ENCODE peak calls at places on chromosome 13, in five cellular contexts. Y is H9, P is A549, S is foreskin keratinocyte, F is osteocyte. V is an unnamed sample.

GRCh38 chr13:50006426-50007135 is 8.7 kb upstream of the KCNRG start:
- DNase-seq in S (no peak), F (no peak), Y (no peak), P (no peak), V (no peak)

GRCh38 chr13:41883147-41883546 is 77.8 kb downstream of the VWA8 start:
- DNase-seq in P (no peak), S (no peak), F (no peak), Y (no peak), V (no peak)

GRCh38 chr13:95087746-95088305 is 213.4 kb downstream of the ABCC4 start:
- DNase-seq in F (no peak), Y (no peak), S (peak; percentile 23), P (peak; percentile 44), V (no peak)

GRCh38 chr13:44379885-44380284 is 6.3 kb downstream of the SERP2 start:
- DNase-seq in Y (no peak), S (peak; percentile 16), F (no peak), P (no peak), V (no peak)

GRCh38 chr13:27593267-27593666 is 27.1 kb downstream of the LNX2 start:
- DNase-seq in Y (no peak), F (no peak), P (no peak), S (no peak), V (no peak)

GRCh38 chr13:52454459-52454824 is 836 bp upstream of the CKAP2 start:
- DNase-seq in Y (peak; percentile 27), F (no peak), S (peak; percentile 75), P (peak; percentile 4), V (no peak)

GRCh38 chr13:97194473-97194872 is 27.7 kb upstream of the MBNL2 start:
- DNase-seq in F (no peak), Y (no peak), S (peak; percentile 78), P (no peak), V (no peak)

GRCh38 chr13:19888799-19889198 is 25.4 kb upstream of the ZMYM5 start:
- DNase-seq in F (no peak), S (no peak), Y (no peak), P (no peak), V (no peak)

GRCh38 chr13:60369242-60369641 is 27.8 kb upstream of the TDRD3 start:
- DNase-seq in S (no peak), P (no peak), Y (no peak), F (no peak), V (no peak)

GRCh38 chr13:50893211-50893852 is 16.3 kb upstream of the RNASEH2B start:
- DNase-seq in F (no peak), S (no peak), P (no peak), Y (no peak), V (no peak)

GRCh38 chr13:110306340-110306959 is 507 bp downstream of the COL4A1 start:
- DNase-seq in S (no peak), P (no peak), Y (peak; percentile 43), F (no peak), V (no peak)

GRCh38 chr13:96816261-96816660 is 178.0 kb downstream of the OXGR1 start:
- DNase-seq in P (no peak), F (no peak), Y (no peak), S (no peak), V (no peak)

GRCh38 chr13:100941811-100942361 is 267.3 kb upstream of the TMTC4 start:
- DNase-seq in P (no peak), S (no peak), Y (no peak), F (no peak), V (no peak)

GRCh38 chr13:96792736-96793444 is 201.4 kb downstream of the OXGR1 start:
- DNase-seq in S (no peak), P (no peak), F (no peak), Y (no peak), V (no peak)

GRCh38 chr13:44243198-44243852 is 130.3 kb upstream of the SERP2 start:
- DNase-seq in P (peak; percentile 66), F (no peak), S (no peak), Y (peak; percentile 82), V (no peak)

GRCh38 chr13:73000027-73000674 is 58.7 kb upstream of the KLF5 start:
- DNase-seq in S (peak; percentile 14), P (no peak), Y (no peak), F (no peak), V (no peak)

GRCh38 chr13:44231786-44232516 is 141.7 kb upstream of the SERP2 start:
- DNase-seq in P (peak; percentile 96), S (peak; percentile 95), Y (peak; percentile 89), F (no peak), V (no peak)

GRCh38 chr13:50909605-50910482 is at the start of gene RNASEH2B:
- DNase-seq in F (peak; percentile 87), Y (peak; percentile 78), P (peak; percentile 70), S (peak; percentile 15), V (peak; percentile 77)

GRCh38 chr13:105543742-105544141 is 991.7 kb downstream of the EFNB2 start:
- DNase-seq in Y (no peak), P (no peak), S (no peak), F (no peak), V (no peak)

GRCh38 chr13:34779171-34779570 is 162.9 kb upstream of the NBEA start:
- DNase-seq in S (no peak), Y (no peak), P (peak; percentile 20), F (no peak), V (no peak)

GRCh38 chr13:86856996-86857395 is 814.2 kb upstream of the SLITRK5 start:
- DNase-seq in F (no peak), Y (peak; percentile 43), S (peak; percentile 27), P (no peak), V (no peak)

GRCh38 chr13:21203132-21203531 is 26.7 kb downstream of the MRPL57 start:
- DNase-seq in P (no peak), Y (no peak), F (no peak), S (no peak), V (no peak)

GRCh38 chr13:43737524-43737923 is 49.2 kb downstream of the ENOX1 start:
- DNase-seq in P (no peak), Y (no peak), F (no peak), S (no peak), V (no peak)

GRCh38 chr13:48819376-48819775 is 156.3 kb upstream of the FNDC3A start:
- DNase-seq in P (no peak), Y (no peak), S (no peak), F (no peak), V (no peak)

GRCh38 chr13:70310720-70311119 is 202.5 kb upstream of the KLHL1 start:
- DNase-seq in F (no peak), S (peak; percentile 1), Y (no peak), P (peak; percentile 23), V (no peak)

DNA sequence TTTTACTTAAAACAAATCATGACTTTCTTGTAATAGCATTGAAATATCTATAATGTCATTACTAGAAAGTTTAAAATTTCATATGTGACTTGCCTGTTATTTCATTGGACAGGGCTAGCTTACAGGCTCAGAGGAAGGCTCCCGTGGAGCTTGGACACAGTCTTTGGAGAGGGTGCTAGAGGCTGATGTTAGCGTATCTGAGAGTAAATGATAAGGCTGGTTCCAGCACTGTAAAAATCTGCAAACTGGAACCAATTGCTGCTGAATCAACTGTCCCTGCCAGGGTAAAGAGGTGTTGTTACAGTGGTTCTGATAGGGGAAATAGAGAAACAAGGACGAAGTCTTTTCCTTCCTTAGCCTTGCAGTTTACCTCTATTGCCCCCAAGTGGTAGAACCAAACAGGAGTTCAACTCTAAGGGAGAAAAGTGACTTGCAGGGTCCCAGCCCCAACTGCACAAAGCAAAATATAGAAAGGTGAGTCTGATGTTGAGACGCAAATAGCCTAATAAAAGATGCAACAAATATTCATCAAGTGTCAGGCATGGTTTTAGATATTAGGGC is 901.7 kb downstream of the DIAPH3 start:
- DNase-seq in F (no peak), Y (peak; percentile 30), P (peak; percentile 4), S (no peak), V (no peak)
- TF ChIP-seq CTCF in F (peak; percentile 41), Y (peak; percentile 81), P (no peak), S (peak; percentile 38), V (peak; percentile 66)

GRCh38 chr13:80273717-80274116 is 67.2 kb downstream of the SPRY2 start:
- DNase-seq in P (no peak), Y (no peak), S (no peak), F (no peak), V (no peak)

GRCh38 chr13:80278706-80279105 is 62.2 kb downstream of the SPRY2 start:
- DNase-seq in F (no peak), S (no peak), P (no peak), Y (no peak), V (no peak)

GRCh38 chr13:80274643-80275042 is 66.3 kb downstream of the SPRY2 start:
- DNase-seq in P (no peak), S (peak; percentile 36), Y (no peak), F (no peak), V (no peak)

DNA sequence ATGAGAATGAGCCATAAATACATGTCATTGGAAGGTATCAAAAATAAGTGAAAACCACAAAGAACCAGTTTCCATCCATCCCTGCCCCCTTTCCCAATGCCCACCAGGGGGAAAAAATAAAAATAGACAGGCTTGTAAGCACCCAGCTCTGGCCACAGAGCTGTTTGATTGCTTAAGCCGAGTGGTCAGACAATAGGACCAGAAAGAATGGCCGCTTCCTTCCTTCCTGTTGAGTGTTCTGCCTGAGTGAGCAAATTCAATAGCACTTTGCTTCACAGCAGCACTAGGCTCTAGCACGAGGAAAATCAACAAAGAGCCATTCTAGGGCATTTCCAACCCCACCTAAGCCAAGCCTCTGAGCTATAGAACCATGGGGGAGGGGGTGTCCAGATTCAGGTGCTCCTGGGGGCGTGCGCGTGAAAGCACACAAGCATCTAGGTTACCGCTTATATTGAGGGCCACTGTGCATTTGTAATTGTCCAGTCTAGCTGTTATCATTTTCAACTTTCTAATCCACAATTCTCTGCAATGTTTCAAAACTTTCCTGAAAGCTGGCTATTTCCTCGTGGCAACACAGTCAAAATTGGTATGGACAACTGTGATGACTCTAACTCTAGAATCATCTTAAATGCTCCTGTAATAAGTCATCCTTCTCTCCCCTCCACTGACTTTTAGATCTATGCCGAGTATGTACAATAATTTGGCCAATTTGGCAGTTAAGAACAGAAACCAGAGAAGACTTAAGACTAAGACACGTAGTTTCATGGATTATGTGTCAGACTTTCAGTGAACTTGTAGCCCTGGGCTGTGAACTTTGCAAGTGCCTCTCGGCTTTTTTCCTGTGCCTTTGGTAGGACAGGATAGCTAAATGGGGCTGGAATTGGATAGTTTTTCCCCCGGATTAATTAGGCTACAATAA is 64.3 kb downstream of the SPRY2 start:
- DNase-seq in F (no peak), Y (no peak), P (no peak), S (peak; percentile 47), V (no peak)
- TF ChIP-seq CTCF in F (no peak), Y (peak; percentile 23), P (no peak), S (no peak), V (peak; percentile 70)

GRCh38 chr13:31798189-31798588 is 58.9 kb downstream of the RXFP2 start:
- DNase-seq in P (no peak), F (no peak), S (no peak), Y (no peak), V (no peak)

GRCh38 chr13:31801088-31801487 is 61.8 kb downstream of the RXFP2 start:
- DNase-seq in F (no peak), P (no peak), Y (no peak), S (no peak), V (no peak)

GRCh38 chr13:31794452-31794851 is 55.1 kb downstream of the RXFP2 start:
- DNase-seq in P (no peak), S (no peak), Y (no peak), F (no peak), V (no peak)

GRCh38 chr13:31793246-31793645 is 53.9 kb downstream of the RXFP2 start:
- DNase-seq in S (no peak), P (no peak), F (no peak), Y (no peak), V (no peak)

GRCh38 chr13:31797154-31797775 is 57.9 kb downstream of the RXFP2 start:
- DNase-seq in F (no peak), Y (no peak), S (no peak), P (peak; percentile 7), V (no peak)
- TF ChIP-seq CTCF in F (peak; percentile 68), Y (peak; percentile 63), S (peak; percentile 65), P (peak; percentile 30), V (peak; percentile 65)

GRCh38 chr13:88764103-88764502 is 1092.9 kb downstream of the SLITRK5 start:
- DNase-seq in F (no peak), P (no peak), Y (no peak), S (no peak), V (no peak)

GRCh38 chr13:88761145-88761544 is 1090.0 kb downstream of the SLITRK5 start:
- DNase-seq in F (no peak), P (no peak), S (no peak), Y (peak; percentile 26), V (no peak)
- TF ChIP-seq CTCF in F (no peak), P (no peak), S (no peak), Y (peak; percentile 47), V (no peak)

V was measured in type B pancreatic cell.